ENCODE peak calls at places on chromosomes 11 and 22, in eight cellular contexts. One of them, this sample, is unnamed.

GRCh38 chr11:18527512-18527911 is 770 bp upstream of the TSG101 start:
- DNase-seq in heart right ventricle: no peak
- DNase-seq in AG10803: peak
- DNase-seq in MM.1S: peak
- DNase-seq in GM10248: no peak
- DNase-seq in kidney: no peak
- DNase-seq in OCI-LY7: peak
- DNase-seq in endodermal cell: no peak
- DNase-seq in this sample: no peak

GRCh38 chr11:104343578-104343977 is 179.6 kb upstream of the PDGFD start:
- DNase-seq in GM10248: no peak
- DNase-seq in OCI-LY7: peak
- DNase-seq in heart right ventricle: no peak
- DNase-seq in AG10803: no peak
- DNase-seq in endodermal cell: no peak
- DNase-seq in MM.1S: no peak
- DNase-seq in kidney: no peak
- DNase-seq in this sample: no peak

GRCh38 chr11:95684701-95685100 is 104.9 kb downstream of the FAM76B start:
- DNase-seq in MM.1S: no peak
- DNase-seq in GM10248: no peak
- DNase-seq in kidney: no peak
- DNase-seq in AG10803: no peak
- DNase-seq in endodermal cell: no peak
- DNase-seq in heart right ventricle: no peak
- DNase-seq in OCI-LY7: no peak
- DNase-seq in this sample: no peak

GRCh38 chr22:19080853-19081252 is 41.4 kb downstream of the DGCR2 start:
- DNase-seq in kidney: peak
- DNase-seq in AG10803: no peak
- DNase-seq in GM10248: no peak
- DNase-seq in MM.1S: no peak
- DNase-seq in heart right ventricle: no peak
- DNase-seq in endodermal cell: no peak
- DNase-seq in OCI-LY7: no peak
- DNase-seq in this sample: no peak

GRCh38 chr11:298406-299065 is 790 bp downstream of the IFITM5 start:
- DNase-seq in MM.1S: no peak
- DNase-seq in OCI-LY7: no peak
- DNase-seq in endodermal cell: peak
- DNase-seq in AG10803: no peak
- DNase-seq in kidney: peak
- DNase-seq in GM10248: no peak
- DNase-seq in heart right ventricle: no peak
- DNase-seq in this sample: no peak

GRCh38 chr22:39306456-39307361 is 12.7 kb downstream of the RPL3 start:
- DNase-seq in endodermal cell: peak
- DNase-seq in OCI-LY7: peak
- DNase-seq in heart right ventricle: peak
- DNase-seq in AG10803: no peak
- DNase-seq in MM.1S: peak
- DNase-seq in GM10248: no peak
- DNase-seq in kidney: no peak
- DNase-seq in this sample: no peak

GRCh38 chr11:576791-577610 is 731 bp downstream of the PHRF1 start:
- DNase-seq in AG10803: no peak
- DNase-seq in endodermal cell: no peak
- DNase-seq in OCI-LY7: no peak
- DNase-seq in kidney: peak
- DNase-seq in GM10248: no peak
- DNase-seq in MM.1S: no peak
- DNase-seq in heart right ventricle: no peak
- DNase-seq in this sample: no peak

GRCh38 chr22:38973289-38974169 is 8.6 kb upstream of the APOBEC3B start:
- DNase-seq in endodermal cell: peak
- DNase-seq in MM.1S: peak
- DNase-seq in kidney: no peak
- DNase-seq in GM10248: peak
- DNase-seq in heart right ventricle: no peak
- DNase-seq in OCI-LY7: peak
- DNase-seq in AG10803: peak
- DNase-seq in this sample: no peak

GRCh38 chr11:28539239-28540025 is 431.2 kb downstream of the METTL15 start:
- DNase-seq in MM.1S: no peak
- DNase-seq in OCI-LY7: no peak
- DNase-seq in kidney: no peak
- DNase-seq in heart right ventricle: no peak
- DNase-seq in endodermal cell: no peak
- DNase-seq in AG10803: no peak
- DNase-seq in GM10248: no peak
- DNase-seq in this sample: no peak

GRCh38 chr11:6667733-6668374 is 12.2 kb upstream of the DCHS1 start:
- DNase-seq in MM.1S: peak
- DNase-seq in OCI-LY7: peak
- DNase-seq in endodermal cell: peak
- DNase-seq in heart right ventricle: no peak
- DNase-seq in AG10803: peak
- DNase-seq in kidney: no peak
- DNase-seq in GM10248: no peak
- DNase-seq in this sample: no peak

GRCh38 chr22:29080061-29080975 is 7.5 kb downstream of the KREMEN1 start:
- DNase-seq in AG10803: peak
- DNase-seq in OCI-LY7: no peak
- DNase-seq in MM.1S: no peak
- DNase-seq in kidney: no peak
- DNase-seq in endodermal cell: no peak
- DNase-seq in GM10248: no peak
- DNase-seq in heart right ventricle: no peak
- DNase-seq in this sample: no peak

GRCh38 chr11:43680521-43681505 is at the start of gene HSD17B12:
- DNase-seq in heart right ventricle: peak
- DNase-seq in OCI-LY7: peak
- DNase-seq in kidney: peak
- DNase-seq in MM.1S: peak
- DNase-seq in GM10248: peak
- DNase-seq in AG10803: peak
- DNase-seq in endodermal cell: peak
- DNase-seq in this sample: peak

GRCh38 chr22:38570841-38571364 is 920 bp upstream of the DMC1 start:
- DNase-seq in OCI-LY7: peak
- DNase-seq in AG10803: peak
- DNase-seq in heart right ventricle: peak
- DNase-seq in MM.1S: peak
- DNase-seq in endodermal cell: peak
- DNase-seq in GM10248: peak
- DNase-seq in kidney: peak
- DNase-seq in this sample: no peak

GRCh38 chr22:37051629-37052385 is at the start of gene KCTD17:
- DNase-seq in endodermal cell: peak
- DNase-seq in kidney: peak
- DNase-seq in MM.1S: peak
- DNase-seq in AG10803: peak
- DNase-seq in heart right ventricle: peak
- DNase-seq in GM10248: peak
- DNase-seq in OCI-LY7: peak
- DNase-seq in this sample: no peak

GRCh38 chr11:93329936-93330445 is 551 bp upstream of the DEUP1 start:
- DNase-seq in AG10803: peak
- DNase-seq in GM10248: no peak
- DNase-seq in MM.1S: no peak
- DNase-seq in kidney: no peak
- DNase-seq in heart right ventricle: no peak
- DNase-seq in OCI-LY7: no peak
- DNase-seq in endodermal cell: peak
- DNase-seq in this sample: no peak

GRCh38 chr11:57551941-57552340 is 14.5 kb downstream of the SMTNL1 start:
- DNase-seq in endodermal cell: no peak
- DNase-seq in heart right ventricle: no peak
- DNase-seq in GM10248: no peak
- DNase-seq in OCI-LY7: no peak
- DNase-seq in kidney: no peak
- DNase-seq in AG10803: no peak
- DNase-seq in MM.1S: no peak
- DNase-seq in this sample: no peak

GRCh38 chr22:40432167-40432566 is 61.8 kb downstream of the SGSM3 start:
- DNase-seq in heart right ventricle: no peak
- DNase-seq in GM10248: no peak
- DNase-seq in MM.1S: no peak
- DNase-seq in OCI-LY7: no peak
- DNase-seq in endodermal cell: no peak
- DNase-seq in kidney: no peak
- DNase-seq in AG10803: no peak
- DNase-seq in this sample: no peak

GRCh38 chr22:35900483-35901168 is 128.0 kb downstream of the RBFOX2 start:
- DNase-seq in heart right ventricle: no peak
- DNase-seq in kidney: no peak
- DNase-seq in OCI-LY7: no peak
- DNase-seq in endodermal cell: peak
- DNase-seq in MM.1S: no peak
- DNase-seq in GM10248: no peak
- DNase-seq in AG10803: peak
- DNase-seq in this sample: no peak

GRCh38 chr22:43273902-43274484 is 69.2 kb downstream of the SCUBE1 start:
- DNase-seq in kidney: no peak
- DNase-seq in MM.1S: peak
- DNase-seq in heart right ventricle: no peak
- DNase-seq in OCI-LY7: peak
- DNase-seq in GM10248: peak
- DNase-seq in AG10803: peak
- DNase-seq in endodermal cell: peak
- DNase-seq in this sample: no peak

GRCh38 chr22:40363059-40363458 is 7.3 kb upstream of the SGSM3 start:
- DNase-seq in MM.1S: no peak
- DNase-seq in endodermal cell: no peak
- DNase-seq in kidney: no peak
- DNase-seq in OCI-LY7: no peak
- DNase-seq in AG10803: peak
- DNase-seq in heart right ventricle: no peak
- DNase-seq in GM10248: no peak
- DNase-seq in this sample: no peak

GRCh38 chr11:126416542-126417090 is 61.1 kb downstream of the ST3GAL4 start:
- DNase-seq in endodermal cell: peak
- DNase-seq in heart right ventricle: peak
- DNase-seq in MM.1S: peak
- DNase-seq in GM10248: peak
- DNase-seq in kidney: peak
- DNase-seq in OCI-LY7: peak
- DNase-seq in AG10803: peak
- DNase-seq in this sample: peak

GRCh38 chr22:43343262-43343988 is at the start of gene SCUBE1:
- DNase-seq in OCI-LY7: no peak
- DNase-seq in GM10248: peak
- DNase-seq in AG10803: no peak
- DNase-seq in MM.1S: peak
- DNase-seq in endodermal cell: peak
- DNase-seq in heart right ventricle: peak
- DNase-seq in kidney: peak
- DNase-seq in this sample: no peak

GRCh38 chr11:71478216-71478840 is 25.3 kb downstream of the NADSYN1 start:
- DNase-seq in MM.1S: no peak
- DNase-seq in endodermal cell: no peak
- DNase-seq in kidney: no peak
- DNase-seq in OCI-LY7: no peak
- DNase-seq in GM10248: no peak
- DNase-seq in heart right ventricle: no peak
- DNase-seq in AG10803: no peak
- DNase-seq in this sample: no peak

GRCh38 chr22:34414467-34415440 is 494.5 kb upstream of the LARGE1 start:
- DNase-seq in OCI-LY7: peak
- DNase-seq in heart right ventricle: no peak
- DNase-seq in GM10248: peak
- DNase-seq in kidney: no peak
- DNase-seq in AG10803: peak
- DNase-seq in endodermal cell: peak
- DNase-seq in MM.1S: peak
- DNase-seq in this sample: no peak
- TF ChIP-seq CTCF in OCI-LY7: peak
- TF ChIP-seq CTCF in heart right ventricle: peak
- TF ChIP-seq CTCF in GM10248: peak
- TF ChIP-seq CTCF in kidney: peak
- TF ChIP-seq CTCF in AG10803: peak
- TF ChIP-seq CTCF in endodermal cell: peak
- TF ChIP-seq CTCF in MM.1S: peak
- TF ChIP-seq CTCF in this sample: no peak

GRCh38 chr11:12642040-12642439 is 32.2 kb upstream of the TEAD1 start:
- DNase-seq in heart right ventricle: no peak
- DNase-seq in GM10248: no peak
- DNase-seq in AG10803: peak
- DNase-seq in OCI-LY7: no peak
- DNase-seq in MM.1S: no peak
- DNase-seq in kidney: no peak
- DNase-seq in endodermal cell: no peak
- DNase-seq in this sample: no peak
- TF ChIP-seq CTCF in heart right ventricle: no peak
- TF ChIP-seq CTCF in GM10248: no peak
- TF ChIP-seq CTCF in AG10803: no peak
- TF ChIP-seq CTCF in OCI-LY7: no peak
- TF ChIP-seq CTCF in MM.1S: no peak
- TF ChIP-seq CTCF in kidney: no peak
- TF ChIP-seq CTCF in endodermal cell: no peak
- TF ChIP-seq CTCF in this sample: no peak

DNA sequence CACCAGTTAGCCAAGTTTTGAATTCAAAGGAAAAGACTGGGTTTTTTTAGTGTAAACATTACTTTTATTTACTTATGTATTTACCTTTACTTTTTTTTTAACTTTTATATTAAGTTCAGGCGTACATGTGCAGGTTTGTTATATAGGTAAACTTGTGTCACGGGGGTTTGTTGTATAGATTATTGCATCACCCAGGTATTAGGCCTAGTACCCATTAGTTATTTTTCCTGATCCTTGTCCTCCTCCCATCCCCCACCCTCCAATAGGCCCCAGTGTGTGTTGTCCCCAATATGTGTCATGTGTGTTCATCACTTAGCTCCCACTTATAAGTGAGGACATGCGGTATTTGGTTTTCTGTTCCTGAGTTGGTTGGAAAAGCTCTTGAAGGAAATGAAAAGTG is 20.6 kb downstream of the ZW10 start:
- DNase-seq in AG10803: no peak
- DNase-seq in MM.1S: no peak
- DNase-seq in kidney: no peak
- DNase-seq in GM10248: no peak
- DNase-seq in endodermal cell: no peak
- DNase-seq in OCI-LY7: no peak
- DNase-seq in heart right ventricle: no peak
- DNase-seq in this sample: no peak
- TF ChIP-seq CTCF in AG10803: no peak
- TF ChIP-seq CTCF in MM.1S: no peak
- TF ChIP-seq CTCF in kidney: no peak
- TF ChIP-seq CTCF in GM10248: no peak
- TF ChIP-seq CTCF in endodermal cell: no peak
- TF ChIP-seq CTCF in OCI-LY7: no peak
- TF ChIP-seq CTCF in heart right ventricle: no peak
- TF ChIP-seq CTCF in this sample: no peak

DNA sequence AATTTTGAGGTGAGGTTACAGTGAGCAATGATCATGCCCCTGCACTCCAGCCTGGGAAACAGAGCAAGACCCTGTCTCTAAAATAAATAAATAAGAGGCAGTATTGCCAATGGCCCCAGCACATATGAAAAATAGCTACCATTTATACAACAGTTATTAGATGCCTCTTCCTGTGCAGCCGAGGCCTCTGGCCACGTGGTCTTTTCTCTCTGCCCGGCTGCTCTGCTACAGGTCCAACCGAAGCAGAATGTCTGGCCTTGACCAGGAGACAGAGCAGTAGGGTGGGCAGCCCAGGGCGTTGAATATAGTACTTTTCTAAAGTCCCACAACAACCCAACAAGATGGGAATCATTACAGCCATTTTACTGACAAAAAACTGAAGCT is 12.4 kb upstream of the OAF start:
- DNase-seq in AG10803: no peak
- DNase-seq in kidney: no peak
- DNase-seq in OCI-LY7: no peak
- DNase-seq in heart right ventricle: no peak
- DNase-seq in endodermal cell: no peak
- DNase-seq in GM10248: no peak
- DNase-seq in MM.1S: no peak
- DNase-seq in this sample: no peak
- TF ChIP-seq CTCF in AG10803: no peak
- TF ChIP-seq CTCF in kidney: no peak
- TF ChIP-seq CTCF in OCI-LY7: no peak
- TF ChIP-seq CTCF in heart right ventricle: no peak
- TF ChIP-seq CTCF in endodermal cell: no peak
- TF ChIP-seq CTCF in GM10248: no peak
- TF ChIP-seq CTCF in MM.1S: no peak
- TF ChIP-seq CTCF in this sample: no peak